ENCODE peak calls at places on chromosomes 16 and 17, in four cellular contexts. D is activated CD4-positive, alpha-beta T cell treated with anti-CD3 and anti-CD28 coated beads, Interleukin-2, amount 50 U/mL, for 1 hour; T is fibroblast of villous mesenchyme; Z is HEK293T. G is an unnamed sample.

GRCh38 chr16:50253511-50253903 is 12.8 kb upstream of the ADCY7 start:
- DNase-seq in D (no peak), T (no peak), Z (no peak), G (no peak)

GRCh38 chr17:75831032-75831567 is 13.1 kb downstream of the UNC13D start:
- DNase-seq in D (no peak), T (no peak), Z (no peak), G (no peak)

GRCh38 chr16:81499576-81500380 is 55.2 kb downstream of the CMIP start:
- DNase-seq in D (no peak), T (no peak), Z (no peak), G (no peak)

GRCh38 chr16:69924777-69925191 is 26.4 kb upstream of the CLEC18A start:
- DNase-seq in D (no peak), T (peak; percentile 71), Z (no peak), G (no peak)

GRCh38 chr16:30837904-30838303 is 50.9 kb upstream of the ZNF629 start:
- DNase-seq in D (no peak), T (no peak), Z (no peak), G (no peak)

GRCh38 chr17:61981323-61981722 is 53.5 kb upstream of the INTS2 start:
- DNase-seq in D (no peak), T (no peak), Z (no peak), G (no peak)

GRCh38 chr17:8140058-8140412 is 12.2 kb downstream of the PER1 start:
- DNase-seq in D (no peak), T (no peak), Z (no peak), G (no peak)

GRCh38 chr16:17346774-17347569 is 123.8 kb downstream of the XYLT1 start:
- DNase-seq in D (no peak), T (no peak), Z (no peak), G (no peak)

GRCh38 chr17:17700251-17700969 is 19.2 kb downstream of the RAI1 start:
- DNase-seq in D (no peak), T (no peak), Z (no peak), G (no peak)

GRCh38 chr17:35212668-35213067 is 18.5 kb upstream of the SLC35G3 start:
- DNase-seq in D (no peak), T (no peak), Z (no peak), G (no peak)

GRCh38 chr17:66351053-66351452 is 48.6 kb downstream of the PRKCA start:
- DNase-seq in D (no peak), T (no peak), Z (no peak), G (no peak)